ENCODE peak calls at places on chromosomes 3 and 15, in eight cellular contexts. W is NCI-H460; J is K562; X is HuH-7; L is stimulated activated CD8-positive, alpha-beta memory T cell treated with anti-CD3 and anti-CD28 coated beads, Interleukin-7, amount 100 ng/mL, for 1 hour; G is NCI-H1436; T is effector CD4-positive, alpha-beta T cell; O is anterior cingulate cortex. N is an unnamed sample.

GRCh38 chr3:22537560-22537959 is 665.6 kb upstream of the UBE2E2 start:
- DNase-seq in W (no peak), O (no peak), X (no peak), T (no peak), L (no peak), J (no peak), G (no peak), N (no peak)

GRCh38 chr3:106707347-106707746 is 669.9 kb upstream of the CCDC54 start:
- DNase-seq in L (no peak), O (no peak), W (no peak), J (no peak), G (no peak), T (no peak), X (no peak), N (no peak)

GRCh38 chr3:158801696-158802398 is at the start of gene MFSD1:
- DNase-seq in T (peak; percentile 89), X (peak; percentile 79), O (peak; percentile 94), G (peak; percentile 69), W (peak; percentile 72), J (peak; percentile 92), L (peak; percentile 80), N (peak; percentile 96)

GRCh38 chr3:148203263-148204010 is 494.3 kb upstream of the AGTR1 start:
- DNase-seq in G (no peak), J (no peak), L (no peak), T (no peak), X (no peak), W (no peak), O (no peak), N (no peak)

GRCh38 chr3:126023390-126023789 is 54.4 kb downstream of the ROPN1B start:
- DNase-seq in L (no peak), W (no peak), X (no peak), T (no peak), O (no peak), J (no peak), G (no peak), N (no peak)

GRCh38 chr3:10164546-10165393 is at the start of gene IRAK2:
- DNase-seq in L (peak; percentile 20), G (no peak), W (peak; percentile 38), T (peak; percentile 37), X (peak; percentile 91), J (peak; percentile 96), O (peak; percentile 69), N (peak; percentile 81)

GRCh38 chr3:39150803-39151631 is 2.4 kb downstream of the CSRNP1 start:
- DNase-seq in X (no peak), L (no peak), T (peak; percentile 55), O (peak; percentile 69), J (peak; percentile 63), G (no peak), W (no peak), N (peak; percentile 99)

GRCh38 chr3:41893977-41894376 is 67.9 kb downstream of the ULK4 start:
- DNase-seq in T (peak; percentile 3), G (no peak), L (no peak), X (peak; percentile 20), J (peak; percentile 19), O (no peak), W (peak; percentile 25), N (no peak)

GRCh38 chr3:13040381-13041074 is 32.7 kb downstream of the IQSEC1 start:
- DNase-seq in T (no peak), X (no peak), J (peak; percentile 67), L (peak; percentile 48), O (no peak), W (no peak), G (no peak), N (peak; percentile 75)

GRCh38 chr3:111862974-111863373 is 3.9 kb downstream of the PHLDB2 start:
- DNase-seq in L (no peak), G (no peak), X (no peak), T (no peak), O (no peak), W (no peak), J (no peak), N (no peak)

GRCh38 chr3:134543113-134543512 is 57.3 kb downstream of the CEP63 start:
- DNase-seq in J (no peak), T (no peak), O (no peak), W (no peak), X (no peak), G (no peak), L (no peak), N (no peak)

GRCh38 chr15:41659855-41660234 is 360 bp upstream of the MGA start:
- DNase-seq in G (no peak), W (no peak), X (no peak), T (no peak), O (no peak), J (no peak), L (no peak), N (no peak)

GRCh38 chr3:44179251-44179650 is 62.4 kb upstream of the TOPAZ1 start:
- DNase-seq in J (no peak), O (no peak), T (no peak), X (no peak), W (no peak), G (no peak), L (no peak), N (no peak)

GRCh38 chr3:154228561-154229216 is 95.6 kb downstream of the DHX36 start:
- DNase-seq in T (no peak), G (no peak), J (no peak), L (no peak), X (no peak), O (no peak), W (no peak), N (peak; percentile 83)

GRCh38 chr3:111737056-111737711 is 121.9 kb upstream of the PHLDB2 start:
- DNase-seq in T (no peak), W (no peak), J (no peak), X (no peak), G (no peak), L (no peak), O (no peak), N (no peak)

GRCh38 chr15:79964232-79964820 is 6.7 kb downstream of the BCL2A1 start:
- DNase-seq in T (no peak), L (no peak), G (no peak), J (no peak), X (no peak), O (no peak), W (no peak), N (no peak)

GRCh38 chr3:49461443-49462171 is 8.5 kb upstream of the DAG1 start:
- DNase-seq in J (peak; percentile 3), T (no peak), O (no peak), G (no peak), W (no peak), X (no peak), L (no peak), N (peak; percentile 95)

GRCh38 chr15:80618666-80619481 is 76.2 kb upstream of the ABHD17C start:
- DNase-seq in X (no peak), T (no peak), J (no peak), L (no peak), G (no peak), W (no peak), O (no peak), N (no peak)

N was measured in islet precursor cell.